ENCODE peak calls at places on chromosomes 3 and 15, in seven cellular contexts. H is ovary, P is esophagus squamous epithelium, V is breast epithelium, F is GM12865, O is BE2C, D is body of pancreas. Y is an unnamed sample.

GRCh38 chr3:11116336-11117059 is 37.8 kb upstream of the HRH1 start:
- DNase-seq in H (no peak), P (no peak), V (no peak), F (no peak), O (no peak), D (no peak), Y (no peak)

GRCh38 chr3:100912571-100912970 is 80.7 kb downstream of the ABI3BP start:
- DNase-seq in H (no peak), P (no peak), V (no peak), F (peak; percentile 22), O (no peak), D (no peak), Y (no peak)

GRCh38 chr3:63625161-63625560 is 27.3 kb upstream of the SNTN start:
- DNase-seq in H (no peak), P (no peak), V (no peak), F (no peak), O (no peak), D (no peak), Y (peak; percentile 84)

GRCh38 chr3:28077566-28077965 is 163.9 kb upstream of the CMC1 start:
- DNase-seq in H (no peak), P (no peak), V (no peak), F (no peak), O (no peak), D (peak; percentile 16), Y (peak; percentile 5)

GRCh38 chr15:66765478-66766281 is 63.6 kb downstream of the SMAD6 start:
- DNase-seq in H (peak; percentile 46), P (no peak), V (peak; percentile 93), F (peak; percentile 73), O (peak; percentile 59), D (peak; percentile 93), Y (no peak)

GRCh38 chr15:99059010-99059981 is 45.6 kb upstream of the SYNM start:
- DNase-seq in H (peak; percentile 88), P (no peak), V (peak; percentile 83), F (peak; percentile 69), O (peak; percentile 69), D (peak; percentile 59), Y (peak; percentile 29)

GRCh38 chr3:148379763-148380162 is 317.9 kb upstream of the AGTR1 start:
- DNase-seq in H (no peak), P (no peak), V (no peak), F (peak; percentile 59), O (no peak), D (no peak), Y (peak; percentile 42)

GRCh38 chr3:181844227-181844626 is 132.5 kb downstream of the SOX2 start:
- DNase-seq in H (no peak), P (no peak), V (no peak), F (no peak), O (no peak), D (no peak), Y (no peak)

GRCh38 chr3:117192888-117193287 is 483.3 kb downstream of the TUSC7 start:
- DNase-seq in H (no peak), P (no peak), V (no peak), F (peak; percentile 30), O (no peak), D (no peak), Y (no peak)

GRCh38 chr3:65193531-65193930 is 505.7 kb upstream of the ADAMTS9 start:
- DNase-seq in H (no peak), P (no peak), V (no peak), F (no peak), O (no peak), D (no peak), Y (no peak)

GRCh38 chr3:131568460-131568859 is 65.7 kb upstream of the MRPL3 start:
- DNase-seq in H (no peak), P (no peak), V (no peak), F (no peak), O (peak; percentile 8), D (no peak), Y (no peak)

GRCh38 chr15:37783290-37783689 is 151.2 kb upstream of the TMCO5A start:
- DNase-seq in H (no peak), P (no peak), V (no peak), F (no peak), O (no peak), D (no peak), Y (no peak)

GRCh38 chr15:96359772-96360498 is 29.4 kb downstream of the NR2F2 start:
- DNase-seq in H (peak; percentile 72), P (no peak), V (no peak), F (no peak), O (no peak), D (no peak), Y (no peak)

GRCh38 chr3:139111392-139112229 is 66.9 kb upstream of the PRR23C start:
- DNase-seq in H (peak; percentile 89), P (no peak), V (peak; percentile 22), F (peak; percentile 62), O (peak; percentile 73), D (peak; percentile 77), Y (no peak)

GRCh38 chr15:48962662-48963523 is 826 bp downstream of the SHC4 start:
- DNase-seq in H (no peak), P (no peak), V (no peak), F (no peak), O (peak; percentile 40), D (peak; percentile 37), Y (no peak)

GRCh38 chr3:169430687-169431404 is 232.7 kb downstream of the MECOM start:
- DNase-seq in H (no peak), P (no peak), V (no peak), F (peak; percentile 3), O (no peak), D (peak; percentile 56), Y (peak; percentile 13)

GRCh38 chr15:40762919-40763800 is 708 bp upstream of the GCHFR start:
- DNase-seq in H (peak; percentile 87), P (no peak), V (peak; percentile 77), F (peak; percentile 64), O (peak; percentile 78), D (peak; percentile 89), Y (no peak)
- H3K4me3 ChIP-seq in H (peak overlapping the region; percentile 69), P (peak overlapping the region; percentile 35), V (peak overlapping the region; percentile 58), F (peak overlapping the region; percentile 71), O (no peak overlapping the region), D (peak overlapping the region; percentile 20), Y (peak overlapping the region; percentile 43)

GRCh38 chr3:80770106-80771079 is 991.1 kb downstream of the GBE1 start:
- DNase-seq in H (no peak), P (no peak), V (no peak), F (no peak), O (no peak), D (no peak), Y (no peak)

GRCh38 chr3:80769683-80770082 is 991.8 kb downstream of the GBE1 start:
- DNase-seq in H (no peak), P (no peak), V (no peak), F (no peak), O (no peak), D (no peak), Y (no peak)

GRCh38 chr3:80767599-80767998 is 993.8 kb downstream of the GBE1 start:
- DNase-seq in H (no peak), P (no peak), V (no peak), F (no peak), O (no peak), D (no peak), Y (no peak)

GRCh38 chr3:80771085-80771484 is 990.4 kb downstream of the GBE1 start:
- DNase-seq in H (no peak), P (no peak), V (no peak), F (no peak), O (peak; percentile 90), D (no peak), Y (no peak)
- H3K4me3 ChIP-seq in H (no peak overlapping the region), P (no peak overlapping the region), V (no peak overlapping the region), F (no peak overlapping the region), O (peak overlapping the region; percentile 49), D (no peak overlapping the region), Y (no peak overlapping the region)

GRCh38 chr3:112000971-112001370 is 2.2 kb downstream of the TAGLN3 start:
- DNase-seq in H (no peak), P (no peak), V (no peak), F (no peak), O (no peak), D (no peak), Y (no peak)
- H3K4me3 ChIP-seq in H (no peak overlapping the region), P (no peak overlapping the region), V (no peak overlapping the region), F (no peak overlapping the region), O (no peak overlapping the region), D (no peak overlapping the region), Y (no peak overlapping the region)

GRCh38 chr3:52834871-52835501 is at the start of gene MUSTN1:
- DNase-seq in H (no peak), P (no peak), V (peak; percentile 26), F (no peak), O (no peak), D (no peak), Y (no peak)
- H3K4me3 ChIP-seq in H (no peak within 1 kb of the TSS), P (no peak within 1 kb of the TSS), V (peak within 1 kb of the TSS; percentile 28), F (no peak within 1 kb of the TSS), O (no peak within 1 kb of the TSS), D (no peak within 1 kb of the TSS), Y (no peak within 1 kb of the TSS)

GRCh38 chr15:73323956-73324355 is 44.8 kb downstream of the HCN4 start:
- DNase-seq in H (no peak), P (no peak), V (no peak), F (no peak), O (no peak), D (no peak), Y (no peak)

GRCh38 chr15:73328149-73328820 is 40.5 kb downstream of the HCN4 start:
- DNase-seq in H (no peak), P (no peak), V (no peak), F (no peak), O (no peak), D (no peak), Y (no peak)

GRCh38 chr15:73324496-73325170 is 44.1 kb downstream of the HCN4 start:
- DNase-seq in H (no peak), P (no peak), V (no peak), F (no peak), O (no peak), D (no peak), Y (no peak)

GRCh38 chr15:73325191-73325980 is 43.4 kb downstream of the HCN4 start:
- DNase-seq in H (no peak), P (no peak), V (no peak), F (peak; percentile 54), O (no peak), D (no peak), Y (no peak)

DNA sequence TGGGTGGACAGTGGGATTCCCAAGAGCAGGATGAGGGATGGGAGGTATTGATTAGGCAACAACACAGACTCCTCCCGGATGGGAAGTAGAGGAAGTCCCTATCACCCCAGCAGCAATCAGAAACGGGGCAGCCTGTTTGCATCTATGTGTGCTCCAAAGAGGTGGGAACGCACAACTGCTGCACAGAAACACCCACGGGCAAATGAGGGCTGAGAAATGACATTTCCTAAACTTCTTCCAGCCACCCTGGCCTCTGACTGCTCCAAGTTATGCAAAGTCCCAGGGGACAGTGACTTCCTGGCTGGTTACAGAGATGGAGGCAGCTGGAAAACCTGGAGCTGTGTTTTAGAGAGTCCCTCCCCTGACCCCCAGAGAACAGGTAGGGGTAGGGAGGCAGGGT is 42.6 kb downstream of the HCN4 start:
- DNase-seq in H (no peak), P (no peak), V (no peak), F (no peak), O (no peak), D (no peak), Y (no peak)
- H3K4me3 ChIP-seq in H (no peak overlapping the region), P (no peak overlapping the region), V (no peak overlapping the region), F (no peak overlapping the region), O (no peak overlapping the region), D (no peak overlapping the region), Y (no peak overlapping the region)

GRCh38 chr3:44974406-44974805 is 1.6 kb downstream of the ZDHHC3 start:
- DNase-seq in H (no peak), P (no peak), V (no peak), F (no peak), O (no peak), D (no peak), Y (no peak)
- H3K4me3 ChIP-seq in H (no peak overlapping the region), P (peak overlapping the region; percentile 71), V (peak overlapping the region; percentile 92), F (peak overlapping the region; percentile 100), O (no peak overlapping the region), D (no peak overlapping the region), Y (peak overlapping the region; percentile 68)

Y was measured in AG09309.